ENCODE peak calls at places on chromosomes 3 and 15, in seven cellular contexts. One of them, this sample, is unnamed.

GRCh38 chr3:16896820-16897219 is 12.1 kb downstream of the PLCL2 start:
- DNase-seq in OCI-M1: no peak
- DNase-seq in H54: no peak
- DNase-seq in activated naive CD4-positive, alpha-beta T cell treated with Interleukin-2 at 50 U/mL for 16 hours: no peak
- DNase-seq in activated CD4-positive, CD25-positive, alpha-beta regulatory T cell: no peak
- DNase-seq in epithelial cell of esophagus: no peak
- DNase-seq in NCI-H1417: no peak
- DNase-seq in this sample: no peak

GRCh38 chr3:191473766-191474198 is 12.8 kb downstream of the PYDC2 start:
- DNase-seq in OCI-M1: peak
- DNase-seq in activated CD4-positive, CD25-positive, alpha-beta regulatory T cell: no peak
- DNase-seq in epithelial cell of esophagus: no peak
- DNase-seq in activated naive CD4-positive, alpha-beta T cell treated with Interleukin-2 at 50 U/mL for 16 hours: no peak
- DNase-seq in NCI-H1417: no peak
- DNase-seq in H54: no peak
- DNase-seq in this sample: no peak

GRCh38 chr3:24004171-24004938 is 59.3 kb downstream of the NR1D2 start:
- DNase-seq in H54: no peak
- DNase-seq in NCI-H1417: no peak
- DNase-seq in OCI-M1: no peak
- DNase-seq in activated CD4-positive, CD25-positive, alpha-beta regulatory T cell: no peak
- DNase-seq in epithelial cell of esophagus: peak
- DNase-seq in activated naive CD4-positive, alpha-beta T cell treated with Interleukin-2 at 50 U/mL for 16 hours: no peak
- DNase-seq in this sample: no peak

GRCh38 chr15:29511663-29512062 is 242.0 kb upstream of the NSMCE3 start:
- DNase-seq in H54: no peak
- DNase-seq in activated naive CD4-positive, alpha-beta T cell treated with Interleukin-2 at 50 U/mL for 16 hours: no peak
- DNase-seq in NCI-H1417: no peak
- DNase-seq in activated CD4-positive, CD25-positive, alpha-beta regulatory T cell: no peak
- DNase-seq in OCI-M1: no peak
- DNase-seq in epithelial cell of esophagus: no peak
- DNase-seq in this sample: no peak

GRCh38 chr3:129651316-129652202 is 45.1 kb upstream of the PLXND1 start:
- DNase-seq in H54: peak
- DNase-seq in NCI-H1417: no peak
- DNase-seq in activated naive CD4-positive, alpha-beta T cell treated with Interleukin-2 at 50 U/mL for 16 hours: no peak
- DNase-seq in activated CD4-positive, CD25-positive, alpha-beta regulatory T cell: no peak
- DNase-seq in epithelial cell of esophagus: peak
- DNase-seq in OCI-M1: no peak
- DNase-seq in this sample: no peak

GRCh38 chr15:101651753-101652097 is 456 bp downstream of the TM2D3 start:
- DNase-seq in epithelial cell of esophagus: peak
- DNase-seq in activated CD4-positive, CD25-positive, alpha-beta regulatory T cell: peak
- DNase-seq in activated naive CD4-positive, alpha-beta T cell treated with Interleukin-2 at 50 U/mL for 16 hours: no peak
- DNase-seq in H54: peak
- DNase-seq in OCI-M1: peak
- DNase-seq in NCI-H1417: peak
- DNase-seq in this sample: no peak

GRCh38 chr3:163481738-163482137 is 1596.6 kb downstream of the SI start:
- DNase-seq in NCI-H1417: no peak
- DNase-seq in epithelial cell of esophagus: no peak
- DNase-seq in activated naive CD4-positive, alpha-beta T cell treated with Interleukin-2 at 50 U/mL for 16 hours: no peak
- DNase-seq in OCI-M1: no peak
- DNase-seq in H54: no peak
- DNase-seq in activated CD4-positive, CD25-positive, alpha-beta regulatory T cell: no peak
- DNase-seq in this sample: no peak

GRCh38 chr3:191136347-191136746 is 62.7 kb upstream of the OSTN start:
- DNase-seq in OCI-M1: peak
- DNase-seq in epithelial cell of esophagus: peak
- DNase-seq in activated naive CD4-positive, alpha-beta T cell treated with Interleukin-2 at 50 U/mL for 16 hours: no peak
- DNase-seq in NCI-H1417: no peak
- DNase-seq in H54: no peak
- DNase-seq in activated CD4-positive, CD25-positive, alpha-beta regulatory T cell: no peak
- DNase-seq in this sample: no peak

GRCh38 chr3:45988100-45988761 is 7.4 kb downstream of the FYCO1 start:
- DNase-seq in OCI-M1: no peak
- DNase-seq in NCI-H1417: no peak
- DNase-seq in epithelial cell of esophagus: peak
- DNase-seq in activated CD4-positive, CD25-positive, alpha-beta regulatory T cell: no peak
- DNase-seq in H54: no peak
- DNase-seq in activated naive CD4-positive, alpha-beta T cell treated with Interleukin-2 at 50 U/mL for 16 hours: no peak
- DNase-seq in this sample: no peak

GRCh38 chr3:87575538-87575937 is 299.2 kb upstream of the POU1F1 start:
- DNase-seq in activated CD4-positive, CD25-positive, alpha-beta regulatory T cell: no peak
- DNase-seq in epithelial cell of esophagus: no peak
- DNase-seq in activated naive CD4-positive, alpha-beta T cell treated with Interleukin-2 at 50 U/mL for 16 hours: no peak
- DNase-seq in H54: no peak
- DNase-seq in OCI-M1: no peak
- DNase-seq in NCI-H1417: no peak
- DNase-seq in this sample: no peak

GRCh38 chr3:186048119-186048518 is 60.8 kb downstream of the ETV5 start:
- DNase-seq in OCI-M1: no peak
- DNase-seq in H54: no peak
- DNase-seq in activated CD4-positive, CD25-positive, alpha-beta regulatory T cell: no peak
- DNase-seq in epithelial cell of esophagus: no peak
- DNase-seq in activated naive CD4-positive, alpha-beta T cell treated with Interleukin-2 at 50 U/mL for 16 hours: no peak
- DNase-seq in NCI-H1417: no peak
- DNase-seq in this sample: no peak

GRCh38 chr3:28191363-28191762 is 50.1 kb upstream of the CMC1 start:
- DNase-seq in OCI-M1: no peak
- DNase-seq in activated CD4-positive, CD25-positive, alpha-beta regulatory T cell: no peak
- DNase-seq in H54: no peak
- DNase-seq in NCI-H1417: no peak
- DNase-seq in activated naive CD4-positive, alpha-beta T cell treated with Interleukin-2 at 50 U/mL for 16 hours: no peak
- DNase-seq in epithelial cell of esophagus: no peak
- DNase-seq in this sample: no peak

GRCh38 chr3:19702416-19703078 is 231.5 kb downstream of the EFHB start:
- DNase-seq in NCI-H1417: no peak
- DNase-seq in H54: no peak
- DNase-seq in OCI-M1: no peak
- DNase-seq in epithelial cell of esophagus: no peak
- DNase-seq in activated naive CD4-positive, alpha-beta T cell treated with Interleukin-2 at 50 U/mL for 16 hours: no peak
- DNase-seq in activated CD4-positive, CD25-positive, alpha-beta regulatory T cell: no peak
- DNase-seq in this sample: no peak

GRCh38 chr3:79369306-79369705 is 398.5 kb downstream of the ROBO1 start:
- DNase-seq in activated naive CD4-positive, alpha-beta T cell treated with Interleukin-2 at 50 U/mL for 16 hours: no peak
- DNase-seq in H54: no peak
- DNase-seq in epithelial cell of esophagus: no peak
- DNase-seq in activated CD4-positive, CD25-positive, alpha-beta regulatory T cell: no peak
- DNase-seq in NCI-H1417: no peak
- DNase-seq in OCI-M1: peak
- DNase-seq in this sample: no peak

GRCh38 chr3:146326875-146327543 is 76.1 kb upstream of the PLSCR4 start:
- DNase-seq in epithelial cell of esophagus: peak
- DNase-seq in OCI-M1: peak
- DNase-seq in activated naive CD4-positive, alpha-beta T cell treated with Interleukin-2 at 50 U/mL for 16 hours: no peak
- DNase-seq in H54: peak
- DNase-seq in NCI-H1417: no peak
- DNase-seq in activated CD4-positive, CD25-positive, alpha-beta regulatory T cell: no peak
- DNase-seq in this sample: peak

GRCh38 chr3:122784436-122784835 is 9.2 kb downstream of the HSPBAP1 start:
- DNase-seq in activated naive CD4-positive, alpha-beta T cell treated with Interleukin-2 at 50 U/mL for 16 hours: no peak
- DNase-seq in H54: peak
- DNase-seq in activated CD4-positive, CD25-positive, alpha-beta regulatory T cell: no peak
- DNase-seq in epithelial cell of esophagus: peak
- DNase-seq in OCI-M1: no peak
- DNase-seq in NCI-H1417: no peak
- DNase-seq in this sample: no peak

GRCh38 chr3:98779936-98780335 is 16.8 kb downstream of the ST3GAL6 start:
- DNase-seq in activated CD4-positive, CD25-positive, alpha-beta regulatory T cell: no peak
- DNase-seq in OCI-M1: no peak
- DNase-seq in activated naive CD4-positive, alpha-beta T cell treated with Interleukin-2 at 50 U/mL for 16 hours: no peak
- DNase-seq in NCI-H1417: no peak
- DNase-seq in H54: no peak
- DNase-seq in epithelial cell of esophagus: no peak
- DNase-seq in this sample: no peak

GRCh38 chr15:100043069-100043641 is 298.6 kb downstream of the ADAMTS17 start:
- DNase-seq in activated CD4-positive, CD25-positive, alpha-beta regulatory T cell: no peak
- DNase-seq in activated naive CD4-positive, alpha-beta T cell treated with Interleukin-2 at 50 U/mL for 16 hours: no peak
- DNase-seq in NCI-H1417: no peak
- DNase-seq in OCI-M1: peak
- DNase-seq in H54: peak
- DNase-seq in epithelial cell of esophagus: peak
- DNase-seq in this sample: no peak

GRCh38 chr3:44893097-44893496 is 18.7 kb downstream of the TGM4 start:
- DNase-seq in OCI-M1: no peak
- DNase-seq in activated naive CD4-positive, alpha-beta T cell treated with Interleukin-2 at 50 U/mL for 16 hours: no peak
- DNase-seq in NCI-H1417: no peak
- DNase-seq in epithelial cell of esophagus: peak
- DNase-seq in H54: peak
- DNase-seq in activated CD4-positive, CD25-positive, alpha-beta regulatory T cell: no peak
- DNase-seq in this sample: no peak

GRCh38 chr15:65954289-65954741 is 85.0 kb downstream of the RAB11A start:
- DNase-seq in epithelial cell of esophagus: peak
- DNase-seq in NCI-H1417: no peak
- DNase-seq in activated CD4-positive, CD25-positive, alpha-beta regulatory T cell: no peak
- DNase-seq in H54: peak
- DNase-seq in activated naive CD4-positive, alpha-beta T cell treated with Interleukin-2 at 50 U/mL for 16 hours: no peak
- DNase-seq in OCI-M1: no peak
- DNase-seq in this sample: peak

GRCh38 chr3:45225465-45226205 is 452 bp downstream of the TMEM158 start:
- DNase-seq in epithelial cell of esophagus: peak
- DNase-seq in NCI-H1417: no peak
- DNase-seq in activated naive CD4-positive, alpha-beta T cell treated with Interleukin-2 at 50 U/mL for 16 hours: peak
- DNase-seq in H54: no peak
- DNase-seq in activated CD4-positive, CD25-positive, alpha-beta regulatory T cell: no peak
- DNase-seq in OCI-M1: peak
- DNase-seq in this sample: no peak

GRCh38 chr3:183295211-183295610 is 42.2 kb downstream of the B3GNT5 start:
- DNase-seq in OCI-M1: peak
- DNase-seq in NCI-H1417: no peak
- DNase-seq in H54: no peak
- DNase-seq in activated naive CD4-positive, alpha-beta T cell treated with Interleukin-2 at 50 U/mL for 16 hours: no peak
- DNase-seq in activated CD4-positive, CD25-positive, alpha-beta regulatory T cell: no peak
- DNase-seq in epithelial cell of esophagus: peak
- DNase-seq in this sample: no peak

GRCh38 chr3:55541016-55541415 is 53.9 kb upstream of the WNT5A start:
- DNase-seq in activated CD4-positive, CD25-positive, alpha-beta regulatory T cell: no peak
- DNase-seq in activated naive CD4-positive, alpha-beta T cell treated with Interleukin-2 at 50 U/mL for 16 hours: no peak
- DNase-seq in epithelial cell of esophagus: no peak
- DNase-seq in OCI-M1: no peak
- DNase-seq in H54: no peak
- DNase-seq in NCI-H1417: no peak
- DNase-seq in this sample: no peak

GRCh38 chr3:72482589-72483249 is 365.5 kb downstream of the SHQ1 start:
- DNase-seq in H54: peak
- DNase-seq in OCI-M1: peak
- DNase-seq in activated naive CD4-positive, alpha-beta T cell treated with Interleukin-2 at 50 U/mL for 16 hours: peak
- DNase-seq in NCI-H1417: no peak
- DNase-seq in activated CD4-positive, CD25-positive, alpha-beta regulatory T cell: peak
- DNase-seq in epithelial cell of esophagus: peak
- DNase-seq in this sample: peak

GRCh38 chr3:125163739-125164601 is 48.6 kb downstream of the SLC12A8 start:
- DNase-seq in NCI-H1417: peak
- DNase-seq in epithelial cell of esophagus: peak
- DNase-seq in OCI-M1: no peak
- DNase-seq in activated CD4-positive, CD25-positive, alpha-beta regulatory T cell: no peak
- DNase-seq in activated naive CD4-positive, alpha-beta T cell treated with Interleukin-2 at 50 U/mL for 16 hours: no peak
- DNase-seq in H54: no peak
- DNase-seq in this sample: no peak

GRCh38 chr15:55970286-55970685 is 23.1 kb downstream of the NEDD4 start:
- DNase-seq in OCI-M1: no peak
- DNase-seq in activated naive CD4-positive, alpha-beta T cell treated with Interleukin-2 at 50 U/mL for 16 hours: no peak
- DNase-seq in H54: no peak
- DNase-seq in NCI-H1417: no peak
- DNase-seq in activated CD4-positive, CD25-positive, alpha-beta regulatory T cell: no peak
- DNase-seq in epithelial cell of esophagus: peak
- DNase-seq in this sample: no peak

This sample was measured in NCI-H774.